ENCODE peak calls at places on chromosomes 1 and 21, in seven cellular contexts. One of them, this sample, is unnamed.

GRCh38 chr1:33682371-33682770 is 181.5 kb upstream of the HMGB4 start:
- DNase-seq in heart right ventricle: no peak
- DNase-seq in heart left ventricle: no peak
- DNase-seq in mammary epithelial cell: no peak
- DNase-seq in body of pancreas: no peak
- DNase-seq in MM.1S: no peak
- DNase-seq in OCI-LY7: no peak
- DNase-seq in this sample: no peak

GRCh38 chr1:159914252-159915018 is 10.9 kb downstream of the TAGLN2 start:
- DNase-seq in heart right ventricle: no peak
- DNase-seq in mammary epithelial cell: no peak
- DNase-seq in heart left ventricle: no peak
- DNase-seq in MM.1S: no peak
- DNase-seq in OCI-LY7: no peak
- DNase-seq in body of pancreas: no peak
- DNase-seq in this sample: no peak

GRCh38 chr21:18191139-18191538 is 53.5 kb upstream of the CHODL start:
- DNase-seq in OCI-LY7: no peak
- DNase-seq in mammary epithelial cell: no peak
- DNase-seq in MM.1S: no peak
- DNase-seq in heart right ventricle: no peak
- DNase-seq in heart left ventricle: no peak
- DNase-seq in body of pancreas: no peak
- DNase-seq in this sample: no peak

GRCh38 chr1:110478241-110478640 is 27.3 kb downstream of the PROK1 start:
- DNase-seq in heart left ventricle: no peak
- DNase-seq in MM.1S: no peak
- DNase-seq in body of pancreas: no peak
- DNase-seq in OCI-LY7: no peak
- DNase-seq in mammary epithelial cell: no peak
- DNase-seq in heart right ventricle: no peak
- DNase-seq in this sample: no peak

GRCh38 chr1:35506960-35507901 is 50.0 kb downstream of the KIAA0319L start:
- DNase-seq in MM.1S: peak
- DNase-seq in heart right ventricle: no peak
- DNase-seq in heart left ventricle: no peak
- DNase-seq in body of pancreas: no peak
- DNase-seq in mammary epithelial cell: no peak
- DNase-seq in OCI-LY7: peak
- DNase-seq in this sample: no peak

GRCh38 chr21:44701023-44701400 is 4.0 kb downstream of the KRTAP10-12 start:
- DNase-seq in MM.1S: no peak
- DNase-seq in mammary epithelial cell: no peak
- DNase-seq in body of pancreas: no peak
- DNase-seq in heart right ventricle: no peak
- DNase-seq in heart left ventricle: no peak
- DNase-seq in OCI-LY7: no peak
- DNase-seq in this sample: no peak

GRCh38 chr1:54380285-54380882 is 25.8 kb downstream of the SSBP3 start:
- DNase-seq in body of pancreas: no peak
- DNase-seq in heart left ventricle: no peak
- DNase-seq in OCI-LY7: no peak
- DNase-seq in heart right ventricle: no peak
- DNase-seq in MM.1S: no peak
- DNase-seq in mammary epithelial cell: no peak
- DNase-seq in this sample: no peak

GRCh38 chr21:15379776-15380175 is 315.0 kb upstream of the NRIP1 start:
- DNase-seq in OCI-LY7: no peak
- DNase-seq in heart left ventricle: no peak
- DNase-seq in MM.1S: no peak
- DNase-seq in body of pancreas: no peak
- DNase-seq in heart right ventricle: no peak
- DNase-seq in mammary epithelial cell: peak
- DNase-seq in this sample: no peak

DNA sequence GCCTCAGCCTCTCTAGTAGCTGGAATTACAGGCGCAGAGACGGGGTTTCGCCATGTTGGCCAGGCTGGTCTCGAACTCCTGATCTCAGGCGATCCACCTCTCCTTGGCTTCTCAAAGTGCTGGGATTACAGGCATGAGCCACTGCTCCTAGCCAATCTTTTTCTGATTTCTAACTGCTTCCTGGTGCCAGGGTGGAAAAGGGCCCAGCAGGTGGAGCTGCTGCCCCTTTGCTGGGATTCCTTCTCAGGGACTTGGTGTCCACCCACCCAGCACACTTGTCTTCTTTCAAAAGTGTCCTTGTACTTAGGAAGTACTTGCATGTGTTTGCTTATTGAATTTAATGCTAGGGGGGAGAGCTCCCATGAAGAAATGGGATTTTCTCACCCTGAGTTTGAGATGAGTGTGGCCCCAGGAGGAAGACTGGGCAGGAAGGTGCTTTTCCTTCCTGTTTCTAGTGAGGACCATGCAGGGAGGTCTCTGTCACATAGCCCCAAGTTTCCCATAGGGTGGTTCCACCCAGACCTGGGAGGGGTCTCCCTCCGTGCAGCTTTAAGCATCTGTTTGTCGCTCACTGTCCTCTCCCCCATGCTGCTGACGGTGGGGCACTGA is 14.2 kb downstream of the UTP11 start:
- DNase-seq in heart right ventricle: no peak
- DNase-seq in OCI-LY7: peak
- DNase-seq in mammary epithelial cell: peak
- DNase-seq in MM.1S: peak
- DNase-seq in body of pancreas: peak
- DNase-seq in heart left ventricle: no peak
- DNase-seq in this sample: no peak
- TF ChIP-seq CTCF in heart right ventricle: peak
- TF ChIP-seq CTCF in OCI-LY7: peak
- TF ChIP-seq CTCF in mammary epithelial cell: peak
- TF ChIP-seq CTCF in MM.1S: peak
- TF ChIP-seq CTCF in body of pancreas: peak
- TF ChIP-seq CTCF in heart left ventricle: peak
- TF ChIP-seq CTCF in this sample: peak

DNA sequence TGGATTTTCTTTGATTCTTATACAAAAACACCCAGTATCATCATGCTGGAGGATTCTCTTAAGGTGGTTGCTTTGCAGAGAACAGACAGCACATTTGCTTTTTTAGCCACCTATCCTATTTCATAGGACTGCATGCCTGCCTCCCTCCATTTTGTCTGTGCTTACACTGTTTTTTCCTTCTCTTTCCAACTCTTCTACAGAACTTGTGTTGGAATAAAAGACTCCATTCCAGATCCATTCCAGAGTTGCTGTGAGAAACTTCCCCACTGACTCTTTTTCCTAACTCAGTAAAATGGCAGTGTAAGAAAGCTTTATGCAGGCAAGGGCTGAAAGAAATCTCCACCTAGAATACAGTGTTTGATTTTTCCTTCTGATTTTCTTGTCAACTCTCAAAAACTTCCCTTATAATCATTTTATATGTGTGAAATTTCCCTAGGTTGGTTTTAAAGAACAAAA is 5.2 kb upstream of the ARID1A start:
- DNase-seq in MM.1S: no peak
- DNase-seq in heart right ventricle: no peak
- DNase-seq in heart left ventricle: no peak
- DNase-seq in body of pancreas: no peak
- DNase-seq in mammary epithelial cell: no peak
- DNase-seq in OCI-LY7: no peak
- DNase-seq in this sample: no peak
- H3K27ac ChIP-seq in MM.1S: no peak
- H3K27ac ChIP-seq in heart right ventricle: no peak
- H3K27ac ChIP-seq in heart left ventricle: no peak
- H3K27ac ChIP-seq in body of pancreas: peak
- H3K27ac ChIP-seq in mammary epithelial cell: no peak
- H3K27ac ChIP-seq in OCI-LY7: no peak
- H3K27ac ChIP-seq in this sample: no peak

GRCh38 chr1:176222196-176222595 is 15.1 kb upstream of the COP1 start:
- DNase-seq in MM.1S: no peak
- DNase-seq in OCI-LY7: no peak
- DNase-seq in heart left ventricle: no peak
- DNase-seq in mammary epithelial cell: no peak
- DNase-seq in body of pancreas: no peak
- DNase-seq in heart right ventricle: no peak
- DNase-seq in this sample: no peak

GRCh38 chr1:176225485-176225884 is 18.4 kb upstream of the COP1 start:
- DNase-seq in body of pancreas: no peak
- DNase-seq in mammary epithelial cell: no peak
- DNase-seq in OCI-LY7: no peak
- DNase-seq in heart left ventricle: no peak
- DNase-seq in MM.1S: no peak
- DNase-seq in heart right ventricle: no peak
- DNase-seq in this sample: no peak

GRCh38 chr1:176225911-176226310 is 18.8 kb upstream of the COP1 start:
- DNase-seq in body of pancreas: no peak
- DNase-seq in mammary epithelial cell: no peak
- DNase-seq in heart right ventricle: no peak
- DNase-seq in OCI-LY7: no peak
- DNase-seq in heart left ventricle: no peak
- DNase-seq in MM.1S: no peak
- DNase-seq in this sample: no peak

DNA sequence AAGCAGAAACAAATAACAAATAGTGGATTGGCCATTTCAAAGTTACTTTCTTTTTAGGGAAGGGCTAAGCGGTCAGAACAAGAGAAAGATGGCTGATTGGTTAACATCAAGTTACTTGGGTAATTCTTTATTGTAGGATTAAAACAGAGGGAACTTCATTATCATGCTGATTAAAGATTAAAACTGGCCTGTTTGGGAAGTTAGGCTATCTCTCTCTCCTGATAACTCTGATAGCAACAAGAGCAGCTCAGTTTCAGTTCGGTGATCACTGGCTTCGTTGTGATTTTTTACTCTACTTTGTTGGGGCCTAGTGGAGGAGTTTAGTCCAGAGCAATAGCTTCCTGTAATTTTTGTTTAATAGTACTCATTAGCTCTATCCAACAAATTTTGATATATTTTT is 20.5 kb upstream of the COP1 start:
- DNase-seq in heart left ventricle: no peak
- DNase-seq in heart right ventricle: no peak
- DNase-seq in body of pancreas: no peak
- DNase-seq in MM.1S: no peak
- DNase-seq in OCI-LY7: no peak
- DNase-seq in mammary epithelial cell: no peak
- DNase-seq in this sample: no peak
- TF ChIP-seq CTCF in heart left ventricle: no peak
- TF ChIP-seq CTCF in heart right ventricle: no peak
- TF ChIP-seq CTCF in body of pancreas: no peak
- TF ChIP-seq CTCF in MM.1S: no peak
- TF ChIP-seq CTCF in OCI-LY7: no peak
- TF ChIP-seq CTCF in mammary epithelial cell: no peak
- TF ChIP-seq CTCF in this sample: no peak

GRCh38 chr21:43590220-43590619 is 69.1 kb downstream of the HSF2BP start:
- DNase-seq in heart right ventricle: no peak
- DNase-seq in OCI-LY7: no peak
- DNase-seq in mammary epithelial cell: peak
- DNase-seq in heart left ventricle: no peak
- DNase-seq in MM.1S: no peak
- DNase-seq in body of pancreas: no peak
- DNase-seq in this sample: no peak
- H3K27ac ChIP-seq in heart right ventricle: no peak
- H3K27ac ChIP-seq in OCI-LY7: no peak
- H3K27ac ChIP-seq in mammary epithelial cell: peak
- H3K27ac ChIP-seq in heart left ventricle: no peak
- H3K27ac ChIP-seq in MM.1S: no peak
- H3K27ac ChIP-seq in body of pancreas: no peak
- H3K27ac ChIP-seq in this sample: no peak

DNA sequence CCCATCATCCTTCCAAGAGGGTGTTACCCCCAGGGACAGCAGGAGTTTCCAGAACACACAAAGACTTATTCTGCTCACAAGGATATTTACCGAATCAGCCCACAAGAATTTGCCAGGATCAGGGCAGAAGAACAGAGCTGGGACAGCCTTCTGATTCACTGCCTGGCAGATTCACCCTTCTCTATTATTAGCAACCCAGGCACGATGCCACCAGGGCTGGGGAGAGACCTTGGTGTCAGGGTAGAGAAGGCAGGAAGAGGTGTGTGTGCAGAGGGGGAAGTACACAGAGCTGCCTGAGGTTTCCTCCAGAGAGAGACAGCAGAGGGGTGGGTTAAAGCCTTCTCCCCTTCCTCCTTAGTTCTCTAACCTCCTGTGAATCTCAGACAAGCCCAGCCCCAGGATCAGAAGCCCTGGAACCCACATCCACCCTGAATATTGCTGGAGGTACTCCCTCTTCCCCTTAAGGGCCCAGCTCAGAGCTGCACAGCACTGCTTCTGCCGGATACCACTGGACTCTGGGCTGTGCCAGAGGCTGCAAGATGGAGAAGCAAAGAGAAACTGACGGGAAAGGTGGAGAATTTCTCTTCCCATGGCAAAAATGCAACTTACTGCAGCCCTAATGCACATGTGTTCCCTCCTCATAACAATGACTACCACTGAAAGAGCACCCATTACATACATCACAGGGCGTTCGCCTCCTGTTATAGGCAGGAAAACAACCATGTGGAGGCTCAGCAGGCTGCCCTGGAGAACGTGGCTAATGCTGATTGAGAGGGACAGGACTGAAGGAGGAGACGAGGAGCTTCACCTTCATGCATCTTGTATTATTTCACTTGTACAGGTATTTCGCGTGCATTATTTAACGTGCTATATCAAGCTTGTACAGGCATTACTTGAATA is 61.7 kb downstream of the ITPKB start:
- DNase-seq in OCI-LY7: peak
- DNase-seq in MM.1S: peak
- DNase-seq in heart right ventricle: peak
- DNase-seq in body of pancreas: peak
- DNase-seq in heart left ventricle: peak
- DNase-seq in mammary epithelial cell: peak
- DNase-seq in this sample: no peak
- TF ChIP-seq CTCF in OCI-LY7: peak
- TF ChIP-seq CTCF in MM.1S: no peak
- TF ChIP-seq CTCF in heart right ventricle: no peak
- TF ChIP-seq CTCF in body of pancreas: no peak
- TF ChIP-seq CTCF in heart left ventricle: no peak
- TF ChIP-seq CTCF in mammary epithelial cell: no peak
- TF ChIP-seq CTCF in this sample: no peak

DNA sequence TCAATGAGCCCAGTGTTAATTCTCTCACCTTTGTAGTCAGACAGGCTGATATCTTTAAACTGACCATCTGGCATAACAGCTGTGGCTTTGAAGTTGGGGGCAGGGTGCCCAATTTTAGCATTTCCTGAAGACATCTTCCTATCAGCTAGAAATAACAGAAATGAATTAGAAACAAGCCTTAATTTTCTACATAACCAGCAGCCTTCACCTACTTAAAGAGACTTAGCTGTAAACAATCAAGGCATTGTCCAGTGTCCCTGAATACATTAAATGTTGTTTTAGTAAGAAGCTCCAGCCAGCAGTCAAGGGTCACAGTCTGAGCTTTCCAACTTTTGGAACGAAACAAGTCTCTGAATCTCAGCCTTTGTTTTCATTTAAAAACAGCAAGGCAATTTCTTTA is 2.8 kb downstream of the PRDX1 start:
- DNase-seq in body of pancreas: peak
- DNase-seq in OCI-LY7: peak
- DNase-seq in heart left ventricle: no peak
- DNase-seq in heart right ventricle: no peak
- DNase-seq in mammary epithelial cell: no peak
- DNase-seq in MM.1S: peak
- DNase-seq in this sample: no peak
- H3K27ac ChIP-seq in body of pancreas: peak
- H3K27ac ChIP-seq in OCI-LY7: peak
- H3K27ac ChIP-seq in heart left ventricle: no peak
- H3K27ac ChIP-seq in heart right ventricle: peak
- H3K27ac ChIP-seq in mammary epithelial cell: no peak
- H3K27ac ChIP-seq in MM.1S: peak
- H3K27ac ChIP-seq in this sample: no peak